ENCODE peak calls at places on chromosomes 4 and X, in six cellular contexts. One of them, this sample, is unnamed.

GRCh38 chr4:111230265-111230664 is 607.4 kb upstream of the PITX2 start:
- DNase-seq in EL: peak; percentile 15
- DNase-seq in uterus: no peak
- DNase-seq in posterior cingulate gyrus: no peak
- DNase-seq in AML-193: no peak
- DNase-seq in kidney glomerular epithelial cell: no peak
- DNase-seq in this sample: no peak

GRCh38 chr4:147910315-147910714 is 178.4 kb downstream of the ARHGAP10 start:
- DNase-seq in AML-193: no peak
- DNase-seq in posterior cingulate gyrus: no peak
- DNase-seq in EL: no peak
- DNase-seq in uterus: no peak
- DNase-seq in kidney glomerular epithelial cell: no peak
- DNase-seq in this sample: no peak

GRCh38 chr4:147942729-147943128 is 210.8 kb downstream of the ARHGAP10 start:
- DNase-seq in AML-193: no peak
- DNase-seq in posterior cingulate gyrus: no peak
- DNase-seq in kidney glomerular epithelial cell: no peak
- DNase-seq in uterus: no peak
- DNase-seq in EL: no peak
- DNase-seq in this sample: peak; percentile 15

GRCh38 chrX:107836958-107837357 is 11.3 kb downstream of the MID2 start:
- DNase-seq in uterus: no peak
- DNase-seq in kidney glomerular epithelial cell: no peak
- DNase-seq in EL: no peak
- DNase-seq in AML-193: no peak
- DNase-seq in posterior cingulate gyrus: no peak
- DNase-seq in this sample: no peak

GRCh38 chr4:121706595-121707021 is 9.8 kb upstream of the ANXA5 start:
- DNase-seq in AML-193: no peak
- DNase-seq in EL: peak; percentile 69
- DNase-seq in uterus: no peak
- DNase-seq in posterior cingulate gyrus: no peak
- DNase-seq in kidney glomerular epithelial cell: no peak
- DNase-seq in this sample: peak; percentile 85

GRCh38 chrX:10833299-10834169 is 213.1 kb upstream of the MID1 start:
- DNase-seq in kidney glomerular epithelial cell: peak; percentile 20
- DNase-seq in posterior cingulate gyrus: no peak
- DNase-seq in EL: no peak
- DNase-seq in uterus: peak; percentile 56
- DNase-seq in AML-193: no peak
- DNase-seq in this sample: peak; percentile 42

GRCh38 chr4:8847331-8847730 is 24.3 kb downstream of the HMX1 start:
- DNase-seq in kidney glomerular epithelial cell: no peak
- DNase-seq in AML-193: no peak
- DNase-seq in uterus: no peak
- DNase-seq in posterior cingulate gyrus: no peak
- DNase-seq in EL: no peak
- DNase-seq in this sample: no peak

GRCh38 chrX:7330971-7331746 is 183.2 kb upstream of the PUDP start:
- DNase-seq in uterus: peak; percentile 29
- DNase-seq in EL: peak; percentile 88
- DNase-seq in posterior cingulate gyrus: no peak
- DNase-seq in AML-193: no peak
- DNase-seq in kidney glomerular epithelial cell: no peak
- DNase-seq in this sample: no peak

GRCh38 chr4:128757712-128758111 is 51.8 kb upstream of the JADE1 start:
- DNase-seq in AML-193: no peak
- DNase-seq in kidney glomerular epithelial cell: no peak
- DNase-seq in EL: peak; percentile 4
- DNase-seq in posterior cingulate gyrus: no peak
- DNase-seq in uterus: no peak
- DNase-seq in this sample: no peak

GRCh38 chr4:10526431-10527222 is 69.4 kb upstream of the ZNF518B start:
- DNase-seq in AML-193: no peak
- DNase-seq in uterus: no peak
- DNase-seq in kidney glomerular epithelial cell: peak; percentile 12
- DNase-seq in posterior cingulate gyrus: no peak
- DNase-seq in EL: no peak
- DNase-seq in this sample: peak; percentile 20

GRCh38 chr4:141896687-141897086 is 260.3 kb downstream of the IL15 start:
- DNase-seq in EL: peak; percentile 22
- DNase-seq in kidney glomerular epithelial cell: no peak
- DNase-seq in uterus: no peak
- DNase-seq in AML-193: no peak
- DNase-seq in posterior cingulate gyrus: no peak
- DNase-seq in this sample: no peak

GRCh38 chr4:144402999-144403398 is 243.0 kb upstream of the HHIP start:
- DNase-seq in AML-193: no peak
- DNase-seq in posterior cingulate gyrus: no peak
- DNase-seq in kidney glomerular epithelial cell: no peak
- DNase-seq in EL: no peak
- DNase-seq in uterus: no peak
- DNase-seq in this sample: no peak

GRCh38 chr4:3681191-3681590 is 85.0 kb upstream of the ADRA2C start:
- DNase-seq in uterus: peak; percentile 4
- DNase-seq in EL: no peak
- DNase-seq in AML-193: no peak
- DNase-seq in posterior cingulate gyrus: no peak
- DNase-seq in kidney glomerular epithelial cell: no peak
- DNase-seq in this sample: no peak

GRCh38 chrX:136477026-136477425 is 10.7 kb upstream of the BRS3 start:
- DNase-seq in kidney glomerular epithelial cell: no peak
- DNase-seq in posterior cingulate gyrus: no peak
- DNase-seq in AML-193: no peak
- DNase-seq in uterus: no peak
- DNase-seq in EL: no peak
- DNase-seq in this sample: no peak

GRCh38 chr4:167100120-167100519 is 134.2 kb downstream of the SPOCK3 start:
- DNase-seq in EL: no peak
- DNase-seq in kidney glomerular epithelial cell: peak; percentile 53
- DNase-seq in AML-193: no peak
- DNase-seq in posterior cingulate gyrus: no peak
- DNase-seq in uterus: no peak
- DNase-seq in this sample: peak; percentile 60

GRCh38 chr4:20299515-20299914 is 47.8 kb downstream of the SLIT2 start:
- DNase-seq in posterior cingulate gyrus: no peak
- DNase-seq in kidney glomerular epithelial cell: no peak
- DNase-seq in EL: no peak
- DNase-seq in AML-193: peak; percentile 2
- DNase-seq in uterus: no peak
- DNase-seq in this sample: no peak

GRCh38 chrX:115449742-115450141 is 111.2 kb upstream of the PLS3 start:
- DNase-seq in AML-193: no peak
- DNase-seq in kidney glomerular epithelial cell: no peak
- DNase-seq in posterior cingulate gyrus: no peak
- DNase-seq in EL: peak; percentile 26
- DNase-seq in uterus: peak; percentile 64
- DNase-seq in this sample: peak; percentile 71

GRCh38 chr4:181877329-181877848 is 365.8 kb upstream of the TENM3 start:
- DNase-seq in posterior cingulate gyrus: no peak
- DNase-seq in uterus: no peak
- DNase-seq in kidney glomerular epithelial cell: no peak
- DNase-seq in EL: peak; percentile 34
- DNase-seq in AML-193: no peak
- DNase-seq in this sample: no peak

GRCh38 chr4:153593166-153593565 is 90.9 kb upstream of the TLR2 start:
- DNase-seq in kidney glomerular epithelial cell: no peak
- DNase-seq in EL: no peak
- DNase-seq in posterior cingulate gyrus: no peak
- DNase-seq in AML-193: no peak
- DNase-seq in uterus: no peak
- DNase-seq in this sample: no peak

GRCh38 chr4:5992171-5993062 is 25.8 kb downstream of the C4orf50 start:
- DNase-seq in kidney glomerular epithelial cell: no peak
- DNase-seq in uterus: no peak
- DNase-seq in posterior cingulate gyrus: no peak
- DNase-seq in AML-193: no peak
- DNase-seq in EL: no peak
- DNase-seq in this sample: no peak

GRCh38 chrX:68822641-68823410 is 6.0 kb upstream of the EFNB1 start:
- DNase-seq in kidney glomerular epithelial cell: peak; percentile 33
- DNase-seq in uterus: peak; percentile 53
- DNase-seq in EL: peak; percentile 60
- DNase-seq in posterior cingulate gyrus: no peak
- DNase-seq in AML-193: peak; percentile 17
- DNase-seq in this sample: peak; percentile 25

GRCh38 chrX:40227111-40227510 is 129.4 kb upstream of the BCOR start:
- DNase-seq in uterus: no peak
- DNase-seq in posterior cingulate gyrus: no peak
- DNase-seq in EL: no peak
- DNase-seq in kidney glomerular epithelial cell: no peak
- DNase-seq in AML-193: no peak
- DNase-seq in this sample: no peak

GRCh38 chr4:129378346-129378745 is 282.4 kb downstream of the C4orf33 start:
- DNase-seq in EL: no peak
- DNase-seq in kidney glomerular epithelial cell: no peak
- DNase-seq in uterus: no peak
- DNase-seq in AML-193: no peak
- DNase-seq in posterior cingulate gyrus: no peak
- DNase-seq in this sample: no peak